ENCODE peak calls at places on chromosomes 3 and 15, in six cellular contexts. B, P, T, L, U and R are unnamed samples.

GRCh38 chr3:48765376-48765775 is 48.4 kb upstream of the IP6K2 start:
- DNase-seq in B (no peak), P (no peak), T (no peak), L (peak; percentile 33), U (no peak), R (no peak)

GRCh38 chr15:72200395-72201237 is 3.0 kb upstream of the GRAMD2A start:
- DNase-seq in B (no peak), P (no peak), T (no peak), L (no peak), U (no peak), R (no peak)

GRCh38 chr15:89303986-89304385 is 30.6 kb downstream of the POLG start:
- DNase-seq in B (no peak), P (no peak), T (no peak), L (peak; percentile 38), U (no peak), R (no peak)

GRCh38 chr3:72887723-72888545 is at the start of gene GXYLT2:
- DNase-seq in B (peak; percentile 72), P (no peak), T (no peak), L (peak; percentile 69), U (no peak), R (peak; percentile 26)

GRCh38 chr3:72310028-72310987 is 525.4 kb upstream of the PROK2 start:
- DNase-seq in B (no peak), P (no peak), T (peak; percentile 42), L (peak; percentile 81), U (no peak), R (peak; percentile 89)

GRCh38 chr3:100254168-100254777 is 6.5 kb upstream of the TBC1D23 start:
- DNase-seq in B (peak; percentile 67), P (no peak), T (peak; percentile 68), L (peak; percentile 85), U (no peak), R (peak; percentile 32)

GRCh38 chr3:186287723-186288122 is 74.3 kb downstream of the DGKG start:
- DNase-seq in B (no peak), P (no peak), T (peak; percentile 63), L (peak; percentile 65), U (no peak), R (no peak)

GRCh38 chr3:149934524-149934923 is 36.2 kb downstream of the PFN2 start:
- DNase-seq in B (no peak), P (no peak), T (no peak), L (peak; percentile 13), U (no peak), R (no peak)

GRCh38 chr3:193560870-193561269 is 6.2 kb upstream of the ATP13A4 start:
- DNase-seq in B (no peak), P (no peak), T (no peak), L (no peak), U (no peak), R (no peak)

GRCh38 chr3:10763817-10764313 is 52.2 kb upstream of the SLC6A11 start:
- DNase-seq in B (no peak), P (no peak), T (no peak), L (no peak), U (no peak), R (no peak)

GRCh38 chr3:66348696-66349095 is 127.9 kb downstream of the SLC25A26 start:
- DNase-seq in B (no peak), P (no peak), T (no peak), L (no peak), U (no peak), R (no peak)

GRCh38 chr3:39138804-39139415 is 14.5 kb downstream of the CSRNP1 start:
- DNase-seq in B (no peak), P (no peak), T (no peak), L (no peak), U (no peak), R (no peak)

GRCh38 chr3:7621645-7622044 is 760.7 kb downstream of the GRM7 start:
- DNase-seq in B (no peak), P (no peak), T (no peak), L (no peak), U (no peak), R (no peak)